ENCODE peak calls at places on chromosomes 11 and 22, in six cellular contexts. One of them, this sample, is unnamed.

GRCh38 chr11:73223998-73224730 is 6.1 kb downstream of the P2RY2 start:
- DNase-seq in stimulated activated CD4-positive, alpha-beta T cell treated with anti-CD3 and anti-CD28 coated beads, Interleukin-4, amount 100 ng/mL, for 1 hour: no peak
- DNase-seq in effector memory CD4-positive, alpha-beta T cell: no peak
- DNase-seq in HT-29: no peak
- DNase-seq in dermis blood vessel endothelial cell: no peak
- DNase-seq in left lobe of liver: no peak
- DNase-seq in this sample: no peak

GRCh38 chr22:50105529-50106100 is 15.8 kb downstream of the MOV10L1 start:
- DNase-seq in stimulated activated CD4-positive, alpha-beta T cell treated with anti-CD3 and anti-CD28 coated beads, Interleukin-4, amount 100 ng/mL, for 1 hour: no peak
- DNase-seq in effector memory CD4-positive, alpha-beta T cell: no peak
- DNase-seq in HT-29: no peak
- DNase-seq in dermis blood vessel endothelial cell: peak
- DNase-seq in left lobe of liver: no peak
- DNase-seq in this sample: no peak

GRCh38 chr11:13955971-13956421 is 6.5 kb upstream of the SPON1 start:
- DNase-seq in stimulated activated CD4-positive, alpha-beta T cell treated with anti-CD3 and anti-CD28 coated beads, Interleukin-4, amount 100 ng/mL, for 1 hour: peak
- DNase-seq in effector memory CD4-positive, alpha-beta T cell: peak
- DNase-seq in HT-29: peak
- DNase-seq in dermis blood vessel endothelial cell: peak
- DNase-seq in left lobe of liver: peak
- DNase-seq in this sample: no peak

GRCh38 chr11:33892906-33893594 is 1.2 kb upstream of the LMO2 start:
- DNase-seq in stimulated activated CD4-positive, alpha-beta T cell treated with anti-CD3 and anti-CD28 coated beads, Interleukin-4, amount 100 ng/mL, for 1 hour: no peak
- DNase-seq in effector memory CD4-positive, alpha-beta T cell: no peak
- DNase-seq in HT-29: no peak
- DNase-seq in dermis blood vessel endothelial cell: no peak
- DNase-seq in left lobe of liver: no peak
- DNase-seq in this sample: no peak

GRCh38 chr11:42631223-42631843 is 680.5 kb upstream of the API5 start:
- DNase-seq in stimulated activated CD4-positive, alpha-beta T cell treated with anti-CD3 and anti-CD28 coated beads, Interleukin-4, amount 100 ng/mL, for 1 hour: no peak
- DNase-seq in effector memory CD4-positive, alpha-beta T cell: no peak
- DNase-seq in HT-29: peak
- DNase-seq in dermis blood vessel endothelial cell: no peak
- DNase-seq in left lobe of liver: no peak
- DNase-seq in this sample: no peak

GRCh38 chr11:106457727-106458126 is 380.3 kb downstream of the AASDHPPT start:
- DNase-seq in stimulated activated CD4-positive, alpha-beta T cell treated with anti-CD3 and anti-CD28 coated beads, Interleukin-4, amount 100 ng/mL, for 1 hour: no peak
- DNase-seq in effector memory CD4-positive, alpha-beta T cell: no peak
- DNase-seq in HT-29: no peak
- DNase-seq in dermis blood vessel endothelial cell: no peak
- DNase-seq in left lobe of liver: no peak
- DNase-seq in this sample: no peak

GRCh38 chr22:21734540-21735197 is 925 bp downstream of the YPEL1 start:
- DNase-seq in stimulated activated CD4-positive, alpha-beta T cell treated with anti-CD3 and anti-CD28 coated beads, Interleukin-4, amount 100 ng/mL, for 1 hour: no peak
- DNase-seq in effector memory CD4-positive, alpha-beta T cell: no peak
- DNase-seq in HT-29: no peak
- DNase-seq in dermis blood vessel endothelial cell: peak
- DNase-seq in left lobe of liver: no peak
- DNase-seq in this sample: no peak

GRCh38 chr11:115695677-115696451 is 191.6 kb upstream of the CADM1 start:
- DNase-seq in stimulated activated CD4-positive, alpha-beta T cell treated with anti-CD3 and anti-CD28 coated beads, Interleukin-4, amount 100 ng/mL, for 1 hour: no peak
- DNase-seq in effector memory CD4-positive, alpha-beta T cell: no peak
- DNase-seq in HT-29: no peak
- DNase-seq in dermis blood vessel endothelial cell: no peak
- DNase-seq in left lobe of liver: no peak
- DNase-seq in this sample: no peak

GRCh38 chr11:1870721-1871466 is 18.0 kb downstream of the LSP1 start:
- DNase-seq in stimulated activated CD4-positive, alpha-beta T cell treated with anti-CD3 and anti-CD28 coated beads, Interleukin-4, amount 100 ng/mL, for 1 hour: peak
- DNase-seq in effector memory CD4-positive, alpha-beta T cell: peak
- DNase-seq in HT-29: no peak
- DNase-seq in dermis blood vessel endothelial cell: no peak
- DNase-seq in left lobe of liver: no peak
- DNase-seq in this sample: peak

This sample was measured in activated T-helper 9 cell treated with anti-CD3 and anti-CD28 coated beads, Interleukin-2, amount 50 U/mL, for 16 hours.